ENCODE peak calls at places on chromosomes 1 and 21, in six cellular contexts. N is H1, I is HepG2, E is GM12891, B is GM12878, S is K562. R is an unnamed sample.

GRCh38 chr1:238469146-238469601 is 578.5 kb upstream of the ZP4 start:
- DNase-seq in N (no peak), S (no peak), I (no peak), E (no peak), B (no peak), R (no peak)

GRCh38 chr1:182809414-182809957 is 19.9 kb downstream of the NPL start:
- DNase-seq in B (no peak), I (no peak), E (no peak), N (no peak), S (no peak), R (no peak)

GRCh38 chr1:116205941-116206679 is 94.9 kb downstream of the MAB21L3 start:
- DNase-seq in N (no peak), B (no peak), I (no peak), S (no peak), E (no peak), R (no peak)

GRCh38 chr1:63000508-63000907 is 216.6 kb downstream of the ATG4C start:
- DNase-seq in E (no peak), N (no peak), B (no peak), S (no peak), I (no peak), R (no peak)

GRCh38 chr1:158685068-158685467 is 1.4 kb downstream of the SPTA1 start:
- DNase-seq in N (no peak), I (no peak), E (no peak), B (no peak), S (no peak), R (no peak)

GRCh38 chr1:31633117-31633516 is 11.6 kb downstream of the PEF1 start:
- DNase-seq in I (peak), N (peak), B (no peak), E (no peak), S (peak), R (no peak)

GRCh38 chr1:216582151-216582550 is 141.1 kb downstream of the ESRRG start:
- DNase-seq in S (no peak), E (no peak), B (no peak), I (no peak), N (no peak), R (no peak)

GRCh38 chr1:11434506-11434905 is 44.4 kb upstream of the DISP3 start:
- DNase-seq in N (no peak), I (no peak), B (no peak), S (no peak), E (no peak), R (no peak)

GRCh38 chr1:15196807-15197530 is 43.4 kb downstream of the TMEM51 start:
- DNase-seq in N (no peak), S (no peak), E (no peak), I (no peak), B (no peak), R (no peak)

GRCh38 chr1:86429830-86430229 is 5.9 kb downstream of the CLCA2 start:
- DNase-seq in I (no peak), B (no peak), S (no peak), E (no peak), N (no peak), R (no peak)

GRCh38 chr1:185654199-185654951 is 79.8 kb upstream of the HMCN1 start:
- DNase-seq in I (peak), B (no peak), S (no peak), E (no peak), N (no peak), R (no peak)

GRCh38 chr1:3060112-3060511 is 8.9 kb upstream of the PRDM16 start:
- DNase-seq in B (no peak), I (no peak), N (no peak), E (no peak), S (no peak), R (no peak)

GRCh38 chr1:15973772-15974171 is 2.1 kb downstream of the ZBTB17 start:
- DNase-seq in N (no peak), S (no peak), I (no peak), B (no peak), E (no peak), R (no peak)

GRCh38 chr1:24903560-24903954 is 26.5 kb downstream of the RUNX3 start:
- DNase-seq in N (peak), S (no peak), E (no peak), B (no peak), I (no peak), R (peak)

GRCh38 chr1:6688001-6688400 is 13.6 kb downstream of the DNAJC11 start:
- DNase-seq in B (no peak), E (no peak), I (no peak), N (no peak), S (no peak), R (no peak)

GRCh38 chr21:32048353-32048752 is 175.5 kb downstream of the HUNK start:
- DNase-seq in E (no peak), B (no peak), N (no peak), I (no peak), S (no peak), R (no peak)

GRCh38 chr1:157158967-157159366 is 20.8 kb upstream of the ETV3 start:
- DNase-seq in I (no peak), S (no peak), B (no peak), E (no peak), N (no peak), R (no peak)

GRCh38 chr1:155287987-155288543 is 10.8 kb downstream of the HCN3 start:
- DNase-seq in E (no peak), I (no peak), B (no peak), N (no peak), S (no peak), R (no peak)

GRCh38 chr1:154176341-154176740 is 15.6 kb downstream of the TPM3 start:
- DNase-seq in I (no peak), E (no peak), S (no peak), B (no peak), N (no peak), R (no peak)

GRCh38 chr1:119595606-119596005 is 52.5 kb downstream of the ZNF697 start:
- DNase-seq in B (no peak), E (no peak), I (no peak), N (no peak), S (no peak), R (no peak)

GRCh38 chr1:93734999-93735398 is 53.4 kb upstream of the BCAR3 start:
- DNase-seq in I (peak), E (no peak), S (peak), N (no peak), B (no peak), R (no peak)

GRCh38 chr1:225299624-225300023 is 128.2 kb downstream of the LBR start:
- DNase-seq in S (no peak), N (no peak), I (no peak), E (no peak), B (no peak), R (no peak)

GRCh38 chr1:163709636-163710035 is 387.9 kb downstream of the NUF2 start:
- DNase-seq in I (no peak), S (no peak), E (no peak), B (no peak), N (no peak), R (no peak)

GRCh38 chr1:243390315-243390875 is 134.6 kb downstream of the SDCCAG8 start:
- DNase-seq in B (no peak), N (no peak), I (no peak), S (no peak), E (no peak), R (no peak)

GRCh38 chr1:236718328-236718727 is 32.0 kb downstream of the ACTN2 start:
- DNase-seq in N (no peak), B (no peak), S (no peak), I (no peak), E (no peak), R (no peak)

GRCh38 chr1:3539707-3540425 is 71.4 kb downstream of the MEGF6 start:
- DNase-seq in E (no peak), I (no peak), N (no peak), S (no peak), B (no peak), R (no peak)

GRCh38 chr21:42038826-42039425 is 28.8 kb upstream of the ZBTB21 start:
- DNase-seq in S (no peak), B (no peak), I (no peak), E (no peak), N (no peak), R (no peak)

GRCh38 chr1:168570652-168571051 is 5.8 kb upstream of the XCL1 start:
- DNase-seq in E (no peak), I (no peak), N (no peak), B (no peak), S (no peak), R (no peak)

GRCh38 chr21:39384674-39385298 is 35.9 kb upstream of the HMGN1 start:
- DNase-seq in S (no peak), E (no peak), N (no peak), I (peak), B (no peak), R (no peak)

GRCh38 chr1:154869351-154870116 is 547 bp downstream of the KCNN3 start:
- DNase-seq in N (no peak), S (no peak), E (no peak), B (no peak), I (no peak), R (no peak)

GRCh38 chr1:217617120-217617519 is 13.8 kb downstream of the GPATCH2 start:
- DNase-seq in S (no peak), I (peak), B (no peak), N (no peak), E (no peak), R (no peak)

GRCh38 chr1:19178734-19179398 is 31.2 kb downstream of the UBR4 start:
- DNase-seq in E (no peak), S (no peak), B (no peak), N (no peak), I (no peak), R (no peak)

GRCh38 chr1:22117851-22118250 is 25.0 kb downstream of the WNT4 start:
- DNase-seq in B (no peak), E (no peak), S (no peak), N (no peak), I (no peak), R (no peak)

GRCh38 chr1:3543076-3544049 is 67.9 kb downstream of the MEGF6 start:
- DNase-seq in E (no peak), N (peak), B (no peak), I (no peak), S (no peak), R (no peak)

GRCh38 chr1:40740039-40740991 is 43.3 kb upstream of the KCNQ4 start:
- DNase-seq in S (no peak), I (peak), N (no peak), E (no peak), B (no peak), R (no peak)

GRCh38 chr1:228958741-228959140 is 223.5 kb downstream of the RHOU start:
- DNase-seq in I (no peak), B (no peak), N (no peak), E (no peak), S (no peak), R (no peak)

GRCh38 chr1:4303303-4303702 is 351.1 kb upstream of the AJAP1 start:
- DNase-seq in B (no peak), E (no peak), S (no peak), N (no peak), I (no peak), R (no peak)

GRCh38 chr21:34019402-34019801 is 54.0 kb upstream of the MRPS6 start:
- DNase-seq in N (no peak), E (no peak), B (no peak), S (no peak), I (no peak), R (no peak)

GRCh38 chr1:32623775-32624174 is 26.6 kb downstream of the ZBTB8OS start:
- DNase-seq in E (no peak), B (no peak), N (no peak), I (no peak), S (no peak), R (no peak)

GRCh38 chr1:20307026-20307425 is 16.4 kb downstream of the VWA5B1 start:
- DNase-seq in E (no peak), B (no peak), I (no peak), S (no peak), N (no peak), R (no peak)

DNA sequence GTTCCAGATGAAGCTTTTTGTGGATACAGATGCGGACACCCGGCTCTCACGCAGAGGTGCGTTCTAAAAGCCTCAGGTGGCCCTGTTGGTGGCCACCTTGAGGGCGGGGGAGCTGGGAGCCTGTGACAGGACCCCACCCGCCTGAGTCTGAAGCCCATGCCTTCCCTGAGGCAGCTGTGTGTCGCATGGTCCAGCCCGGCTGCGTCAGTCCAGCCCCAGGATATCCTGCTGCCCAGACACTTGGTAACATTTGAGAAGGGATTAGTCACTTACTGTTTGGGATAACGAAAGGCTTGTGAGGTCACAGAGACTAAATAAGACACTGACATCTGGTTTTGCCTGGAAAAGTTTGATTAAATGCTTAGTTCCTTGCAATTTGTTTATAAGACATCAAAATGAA is 68.9 kb downstream of the UCK2 start:
- DNase-seq in I (no peak), N (no peak), B (no peak), E (no peak), S (no peak), R (no peak)
- TF ChIP-seq POLR2A in I (no peak), N (no peak), B (no peak), E (no peak), S (no peak), R (no peak)

DNA sequence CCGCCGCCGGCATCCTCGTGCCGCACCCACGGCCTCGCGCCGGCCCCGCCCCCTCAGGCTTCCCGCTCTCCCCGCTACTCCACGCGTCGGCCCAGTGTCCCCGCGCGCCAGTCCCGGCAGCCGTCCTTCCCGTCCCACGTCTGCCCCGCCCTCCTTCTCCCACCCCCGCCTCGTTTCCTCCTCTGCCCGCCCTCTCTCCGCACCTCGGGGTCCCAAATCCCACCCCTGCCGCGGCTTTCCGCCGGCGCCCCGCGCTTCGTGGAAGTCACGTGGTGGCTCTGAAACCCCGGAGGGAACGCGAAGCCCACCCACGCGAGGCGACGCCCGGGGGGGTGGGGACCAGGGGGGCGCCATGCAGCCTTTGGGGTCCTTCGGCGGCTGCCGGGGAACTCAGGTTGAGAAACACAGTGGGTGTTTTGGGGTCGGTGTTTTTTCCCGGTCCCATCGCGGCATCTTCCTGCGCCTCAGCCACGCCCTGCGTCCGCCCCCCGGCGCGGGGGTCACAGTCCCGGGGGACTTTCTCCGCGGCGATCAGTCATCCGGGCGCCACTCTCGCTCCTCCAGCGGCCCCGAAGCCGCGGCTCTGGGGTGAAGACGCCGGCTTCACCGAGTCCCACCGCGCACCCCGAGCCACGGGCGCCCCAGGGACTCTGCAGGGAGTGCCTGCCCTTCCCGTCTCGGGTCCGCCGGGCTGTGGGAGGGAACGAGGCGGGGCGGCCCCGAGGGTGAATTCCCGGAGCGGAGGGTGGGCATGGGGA is at the start of gene BATF3:
- DNase-seq in B (no peak), N (peak), I (no peak), E (no peak), S (peak), R (no peak)
- TF ChIP-seq TAF1 in B (no peak), N (no peak), I (no peak), E (no peak), S (no peak), R (no peak)

DNA sequence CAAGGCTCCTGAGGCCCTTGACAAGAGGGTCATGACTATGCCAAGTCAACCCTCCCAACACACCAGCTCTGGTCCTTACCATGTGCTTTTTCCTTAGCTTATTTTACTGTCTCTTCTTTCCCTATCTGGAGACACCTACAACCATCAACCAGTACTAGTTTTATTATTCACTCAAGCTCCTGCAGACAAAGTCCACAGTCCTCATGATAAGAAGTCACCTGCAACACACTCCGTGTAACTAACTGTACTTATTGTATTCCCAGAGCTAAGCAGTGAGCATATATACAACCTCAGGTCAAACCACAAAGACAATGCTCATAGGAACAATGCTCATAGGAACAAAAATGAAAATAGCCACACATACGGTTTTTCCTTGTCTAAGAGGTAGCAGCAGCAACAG is 15.3 kb downstream of the PABPC4 start:
- DNase-seq in S (no peak), N (no peak), B (no peak), E (no peak), I (no peak), R (no peak)
- TF ChIP-seq POLR2A in S (no peak), N (no peak), B (no peak), E (no peak), I (no peak), R (peak)

GRCh38 chr1:109277434-109278204 is 5.3 kb downstream of the PSRC1 start:
- DNase-seq in S (peak), N (peak), E (peak), I (peak), B (peak), R (peak)
- TF ChIP-seq TAF1 in S (no peak), N (no peak), E (no peak), I (peak), B (no peak), R (no peak)

GRCh38 chr1:109650609-109651008 is 5.3 kb upstream of the GSTM4 start:
- DNase-seq in S (no peak), I (no peak), E (no peak), N (no peak), B (no peak), R (no peak)
- TF ChIP-seq POLR2A in S (no peak), I (no peak), E (no peak), N (no peak), B (no peak), R (no peak)

GRCh38 chr1:202010042-202011015 is at the start of gene ELF3:
- DNase-seq in N (peak), E (no peak), I (peak), B (peak), S (no peak), R (peak)
- TF ChIP-seq TAF1 in N (peak), E (no peak), I (peak), B (no peak), S (no peak), R (no peak)

GRCh38 chr1:111515291-111516007 is 12.0 kb upstream of the ADORA3 start:
- DNase-seq in E (no peak), S (no peak), B (no peak), I (no peak), N (no peak), R (no peak)

GRCh38 chr1:111516008-111516535 is 12.6 kb upstream of the ADORA3 start:
- DNase-seq in B (no peak), I (no peak), N (peak), S (peak), E (peak), R (no peak)

GRCh38 chr1:111511362-111511761 is 7.9 kb upstream of the ADORA3 start:
- DNase-seq in E (no peak), N (no peak), B (no peak), I (no peak), S (no peak), R (no peak)

GRCh38 chr1:111512132-111512874 is 8.9 kb upstream of the ADORA3 start:
- DNase-seq in N (no peak), S (no peak), I (no peak), E (no peak), B (no peak), R (no peak)

DNA sequence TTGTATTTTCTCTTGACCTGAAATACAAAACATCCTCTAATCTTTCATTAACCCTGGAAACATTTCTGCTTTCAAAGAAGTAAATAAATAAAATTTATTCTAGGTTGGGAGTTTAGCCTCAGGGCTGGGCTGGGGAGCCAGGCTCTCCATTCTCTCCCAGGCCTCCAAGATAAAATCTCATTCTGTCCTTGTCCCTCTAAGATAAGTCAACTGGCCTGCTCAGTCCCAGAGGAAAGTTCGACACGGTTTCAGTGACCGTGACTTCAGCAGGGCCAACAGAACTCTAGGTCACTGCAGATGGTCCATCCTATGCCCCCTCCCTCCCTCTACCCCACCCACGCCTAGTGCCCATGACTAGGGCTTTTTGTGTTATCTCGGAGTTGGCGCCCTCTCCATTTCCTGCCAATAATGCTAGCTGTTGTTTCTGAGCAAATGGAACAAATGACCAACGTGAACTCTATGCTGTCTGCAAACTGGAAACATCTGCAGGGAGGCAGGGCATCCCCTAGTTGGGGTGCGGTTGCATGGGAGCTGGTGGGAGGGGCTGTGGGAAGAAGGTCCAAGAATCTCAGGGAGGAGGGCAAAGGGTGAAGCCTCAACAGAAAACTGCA is 10.1 kb upstream of the ADORA3 start:
- DNase-seq in N (no peak), E (no peak), I (peak), S (no peak), B (no peak), R (no peak)
- TF ChIP-seq POLR2A in N (no peak), E (no peak), I (no peak), S (no peak), B (no peak), R (no peak)

R was measured in GM12892.